ENCODE peak calls at places on chromosomes 7 and 10, in four cellular contexts. One of them, this sample, is unnamed. For H3K4me1, the result is how much of the 10 kb centered on the place peaks cover.

GRCh38 chr10:114544045-114544659 is 113.9 kb downstream of the ABLIM1 start:
- DNase-seq in breast epithelium: no peak
- DNase-seq in body of pancreas: no peak
- DNase-seq in keratinocyte: no peak
- DNase-seq in this sample: no peak

GRCh38 chr7:44540592-44541027 is 520 bp downstream of the NPC1L1 start:
- DNase-seq in breast epithelium: no peak
- DNase-seq in body of pancreas: no peak
- DNase-seq in keratinocyte: no peak
- DNase-seq in this sample: no peak

GRCh38 chr10:133378251-133379096 is 588 bp upstream of the PAOX start:
- DNase-seq in breast epithelium: no peak
- DNase-seq in keratinocyte: no peak
- DNase-seq in body of pancreas: peak
- DNase-seq in this sample: peak

GRCh38 chr7:36658603-36659516 is 65.4 kb downstream of the AOAH start:
- DNase-seq in body of pancreas: peak
- DNase-seq in breast epithelium: no peak
- DNase-seq in keratinocyte: peak
- DNase-seq in this sample: no peak

GRCh38 chr10:72567421-72567820 is 58.5 kb downstream of the MICU1 start:
- DNase-seq in breast epithelium: no peak
- DNase-seq in keratinocyte: no peak
- DNase-seq in body of pancreas: no peak
- DNase-seq in this sample: no peak

GRCh38 chr10:97584060-97584797 is at the start of gene HOGA1:
- DNase-seq in breast epithelium: no peak
- DNase-seq in body of pancreas: peak
- DNase-seq in keratinocyte: peak
- DNase-seq in this sample: peak

GRCh38 chr7:15086882-15087281 is 184.3 kb upstream of the DGKB start:
- DNase-seq in body of pancreas: no peak
- DNase-seq in breast epithelium: no peak
- DNase-seq in keratinocyte: no peak
- DNase-seq in this sample: no peak

GRCh38 chr7:67377939-67378862 is 381.6 kb downstream of the TYW1 start:
- DNase-seq in body of pancreas: peak
- DNase-seq in breast epithelium: peak
- DNase-seq in keratinocyte: no peak
- DNase-seq in this sample: peak

GRCh38 chr7:11345621-11346020 is 371.9 kb downstream of the PHF14 start:
- DNase-seq in body of pancreas: no peak
- DNase-seq in breast epithelium: no peak
- DNase-seq in keratinocyte: no peak
- DNase-seq in this sample: no peak

GRCh38 chr7:132117181-132117580 is 459.1 kb downstream of the PLXNA4 start:
- DNase-seq in body of pancreas: no peak
- DNase-seq in breast epithelium: no peak
- DNase-seq in keratinocyte: peak
- DNase-seq in this sample: no peak

GRCh38 chr10:6778992-6779701 is 199.1 kb upstream of the PRKCQ start:
- DNase-seq in breast epithelium: no peak
- DNase-seq in body of pancreas: peak
- DNase-seq in keratinocyte: peak
- DNase-seq in this sample: no peak

GRCh38 chr10:113679463-113680171 is at the start of gene CASP7:
- DNase-seq in breast epithelium: peak
- DNase-seq in body of pancreas: peak
- DNase-seq in keratinocyte: no peak
- DNase-seq in this sample: peak

GRCh38 chr7:143390098-143390772 is 9.1 kb downstream of the ZYX start:
- DNase-seq in breast epithelium: no peak
- DNase-seq in keratinocyte: no peak
- DNase-seq in body of pancreas: no peak
- DNase-seq in this sample: no peak

GRCh38 chr7:143388491-143389101 is 7.5 kb downstream of the ZYX start:
- DNase-seq in breast epithelium: no peak
- DNase-seq in keratinocyte: no peak
- DNase-seq in body of pancreas: no peak
- DNase-seq in this sample: no peak

GRCh38 chr7:143390773-143391114 is 9.6 kb downstream of the ZYX start:
- DNase-seq in keratinocyte: no peak
- DNase-seq in breast epithelium: no peak
- DNase-seq in body of pancreas: no peak
- DNase-seq in this sample: no peak

GRCh38 chr7:143388051-143388450 is 6.9 kb downstream of the ZYX start:
- DNase-seq in body of pancreas: no peak
- DNase-seq in breast epithelium: no peak
- DNase-seq in keratinocyte: no peak
- DNase-seq in this sample: no peak

GRCh38 chr7:143389316-143390097 is 8.4 kb downstream of the ZYX start:
- DNase-seq in body of pancreas: no peak
- DNase-seq in breast epithelium: no peak
- DNase-seq in keratinocyte: no peak
- DNase-seq in this sample: no peak
- H3K4me1 ChIP-seq in body of pancreas: under half
- H3K4me1 ChIP-seq in breast epithelium: under half
- H3K4me1 ChIP-seq in keratinocyte: under half
- H3K4me1 ChIP-seq in this sample: half or more

DNA sequence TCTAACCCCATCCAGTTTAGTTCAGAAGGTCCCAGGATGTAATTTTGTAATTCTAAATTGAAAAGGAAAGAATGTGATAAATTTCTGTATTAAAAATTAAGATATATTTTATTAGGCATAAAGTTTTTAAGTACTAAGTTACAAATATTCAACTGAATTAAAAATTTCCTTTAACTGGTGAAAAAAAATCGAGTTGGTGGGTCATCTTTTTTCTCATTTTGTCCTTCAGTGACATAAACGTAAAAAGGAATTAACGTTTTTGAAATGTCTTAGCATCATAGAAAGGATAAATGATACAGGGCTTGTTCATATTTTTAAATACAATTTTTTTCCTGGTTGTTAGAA is 88.5 kb downstream of the BTRC start:
- DNase-seq in body of pancreas: no peak
- DNase-seq in keratinocyte: no peak
- DNase-seq in breast epithelium: no peak
- DNase-seq in this sample: no peak
- TF ChIP-seq CTCF in body of pancreas: no peak
- TF ChIP-seq CTCF in keratinocyte: no peak
- TF ChIP-seq CTCF in breast epithelium: no peak
- TF ChIP-seq CTCF in this sample: no peak

GRCh38 chr7:22664988-22665798 is 61.8 kb upstream of the IL6 start:
- DNase-seq in keratinocyte: no peak
- DNase-seq in body of pancreas: no peak
- DNase-seq in breast epithelium: no peak
- DNase-seq in this sample: no peak
- H3K4me1 ChIP-seq in keratinocyte: under half
- H3K4me1 ChIP-seq in body of pancreas: under half
- H3K4me1 ChIP-seq in breast epithelium: under half
- H3K4me1 ChIP-seq in this sample: under half

DNA sequence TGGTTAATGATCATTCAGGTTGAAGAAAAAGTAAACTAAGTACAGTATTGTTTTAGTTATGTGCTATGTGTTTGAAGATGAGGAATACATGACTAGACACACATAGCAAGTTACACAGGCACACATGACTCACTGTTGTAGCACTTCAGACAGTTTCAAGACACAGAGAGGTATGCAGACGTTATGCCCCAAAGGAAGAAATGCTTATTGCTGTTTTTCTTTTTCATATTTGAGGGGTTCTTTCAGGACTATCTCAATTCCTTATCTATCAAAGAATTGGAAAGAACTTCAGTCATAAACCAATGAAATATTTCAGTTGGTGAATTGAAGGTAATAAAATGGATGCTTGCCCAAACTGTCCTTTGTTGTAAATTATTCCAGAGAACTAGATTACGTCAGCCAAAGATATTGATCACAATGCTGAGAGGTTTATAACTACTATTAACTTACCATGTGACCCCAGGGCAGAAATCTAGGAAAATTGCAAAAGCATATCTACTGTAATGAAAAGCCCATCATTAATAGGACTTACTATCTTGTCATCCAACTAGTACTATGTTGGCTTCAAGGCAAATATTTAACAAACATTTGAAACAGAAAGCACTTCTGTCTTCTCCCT is 61.2 kb upstream of the CAPZA2 start:
- DNase-seq in breast epithelium: no peak
- DNase-seq in body of pancreas: no peak
- DNase-seq in keratinocyte: peak
- DNase-seq in this sample: no peak
- TF ChIP-seq CTCF in breast epithelium: no peak
- TF ChIP-seq CTCF in body of pancreas: no peak
- TF ChIP-seq CTCF in keratinocyte: no peak
- TF ChIP-seq CTCF in this sample: no peak

DNA sequence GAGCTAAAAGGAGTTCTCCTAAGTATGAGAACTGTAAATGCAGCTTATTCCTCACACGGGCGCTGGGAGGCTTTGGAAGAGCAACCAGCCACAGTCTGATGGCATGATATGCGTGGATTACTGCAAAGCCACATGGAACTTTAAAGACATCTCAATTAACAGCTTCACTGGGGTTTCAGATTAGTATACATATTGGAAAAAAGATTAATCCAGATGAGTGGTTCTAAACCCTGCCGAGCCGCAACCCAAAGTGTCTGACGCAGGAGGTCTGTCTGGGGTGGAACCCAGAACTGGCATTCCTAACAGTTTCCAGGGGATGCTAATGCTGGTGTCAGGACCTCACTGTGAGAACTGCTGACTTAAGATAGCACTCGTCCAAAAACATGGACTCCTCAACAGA is 16.1 kb downstream of the TNS3 start:
- DNase-seq in keratinocyte: no peak
- DNase-seq in body of pancreas: no peak
- DNase-seq in breast epithelium: no peak
- DNase-seq in this sample: no peak
- H3K4me1 ChIP-seq in keratinocyte: under half
- H3K4me1 ChIP-seq in body of pancreas: half or more
- H3K4me1 ChIP-seq in breast epithelium: under half
- H3K4me1 ChIP-seq in this sample: under half

This sample was measured in tibial nerve.